ENCODE peak calls at places on chromosomes 6 and 20, in five cellular contexts. One of them, this sample, is unnamed.

GRCh38 chr6:26322645-26323482 is 42.1 kb upstream of the BTN3A2 start:
- DNase-seq in left ventricle myocardium inferior: no peak
- DNase-seq in CD4-positive, CD25-positive, alpha-beta regulatory T cell: peak; percentile 78
- DNase-seq in suprapubic skin: no peak
- DNase-seq in IMR-90: peak; percentile 96
- DNase-seq in this sample: peak; percentile 46

GRCh38 chr6:79536615-79536968 is 638 bp downstream of the LCA5 start:
- DNase-seq in left ventricle myocardium inferior: peak; percentile 55
- DNase-seq in CD4-positive, CD25-positive, alpha-beta regulatory T cell: no peak
- DNase-seq in suprapubic skin: no peak
- DNase-seq in IMR-90: peak; percentile 31
- DNase-seq in this sample: no peak

GRCh38 chr6:157229219-157229607 is 94.1 kb downstream of the TMEM242 start:
- DNase-seq in left ventricle myocardium inferior: no peak
- DNase-seq in CD4-positive, CD25-positive, alpha-beta regulatory T cell: no peak
- DNase-seq in suprapubic skin: peak; percentile 41
- DNase-seq in IMR-90: no peak
- DNase-seq in this sample: no peak

GRCh38 chr20:37524859-37525708 is 2.6 kb downstream of the BLCAP start:
- DNase-seq in left ventricle myocardium inferior: no peak
- DNase-seq in CD4-positive, CD25-positive, alpha-beta regulatory T cell: no peak
- DNase-seq in suprapubic skin: no peak
- DNase-seq in IMR-90: peak; percentile 21
- DNase-seq in this sample: no peak

GRCh38 chr6:136411453-136412354 is 122.1 kb upstream of the BCLAF1 start:
- DNase-seq in left ventricle myocardium inferior: no peak
- DNase-seq in CD4-positive, CD25-positive, alpha-beta regulatory T cell: no peak
- DNase-seq in suprapubic skin: no peak
- DNase-seq in IMR-90: no peak
- DNase-seq in this sample: no peak

GRCh38 chr6:106643061-106643460 is 13.7 kb downstream of the QRSL1 start:
- DNase-seq in left ventricle myocardium inferior: no peak
- DNase-seq in CD4-positive, CD25-positive, alpha-beta regulatory T cell: no peak
- DNase-seq in suprapubic skin: no peak
- DNase-seq in IMR-90: peak; percentile 69
- DNase-seq in this sample: no peak

GRCh38 chr20:32585011-32585518 is at the start of gene NOL4L:
- DNase-seq in left ventricle myocardium inferior: peak; percentile 27
- DNase-seq in CD4-positive, CD25-positive, alpha-beta regulatory T cell: peak; percentile 24
- DNase-seq in suprapubic skin: no peak
- DNase-seq in IMR-90: no peak
- DNase-seq in this sample: no peak

GRCh38 chr20:53579266-53579580 is 14.4 kb downstream of the ZNF217 start:
- DNase-seq in left ventricle myocardium inferior: no peak
- DNase-seq in CD4-positive, CD25-positive, alpha-beta regulatory T cell: no peak
- DNase-seq in suprapubic skin: no peak
- DNase-seq in IMR-90: no peak
- DNase-seq in this sample: no peak

GRCh38 chr6:169429001-169429400 is 175.4 kb upstream of the THBS2 start:
- DNase-seq in left ventricle myocardium inferior: no peak
- DNase-seq in CD4-positive, CD25-positive, alpha-beta regulatory T cell: no peak
- DNase-seq in suprapubic skin: no peak
- DNase-seq in IMR-90: no peak
- DNase-seq in this sample: no peak

GRCh38 chr6:72950114-72950860 is 275.0 kb downstream of the KHDC1L start:
- DNase-seq in left ventricle myocardium inferior: no peak
- DNase-seq in CD4-positive, CD25-positive, alpha-beta regulatory T cell: no peak
- DNase-seq in suprapubic skin: no peak
- DNase-seq in IMR-90: peak; percentile 89
- DNase-seq in this sample: peak; percentile 85

GRCh38 chr6:170035896-170036295 is 255.0 kb downstream of the DLL1 start:
- DNase-seq in left ventricle myocardium inferior: no peak
- DNase-seq in CD4-positive, CD25-positive, alpha-beta regulatory T cell: no peak
- DNase-seq in suprapubic skin: peak; percentile 45
- DNase-seq in IMR-90: no peak
- DNase-seq in this sample: no peak

DNA sequence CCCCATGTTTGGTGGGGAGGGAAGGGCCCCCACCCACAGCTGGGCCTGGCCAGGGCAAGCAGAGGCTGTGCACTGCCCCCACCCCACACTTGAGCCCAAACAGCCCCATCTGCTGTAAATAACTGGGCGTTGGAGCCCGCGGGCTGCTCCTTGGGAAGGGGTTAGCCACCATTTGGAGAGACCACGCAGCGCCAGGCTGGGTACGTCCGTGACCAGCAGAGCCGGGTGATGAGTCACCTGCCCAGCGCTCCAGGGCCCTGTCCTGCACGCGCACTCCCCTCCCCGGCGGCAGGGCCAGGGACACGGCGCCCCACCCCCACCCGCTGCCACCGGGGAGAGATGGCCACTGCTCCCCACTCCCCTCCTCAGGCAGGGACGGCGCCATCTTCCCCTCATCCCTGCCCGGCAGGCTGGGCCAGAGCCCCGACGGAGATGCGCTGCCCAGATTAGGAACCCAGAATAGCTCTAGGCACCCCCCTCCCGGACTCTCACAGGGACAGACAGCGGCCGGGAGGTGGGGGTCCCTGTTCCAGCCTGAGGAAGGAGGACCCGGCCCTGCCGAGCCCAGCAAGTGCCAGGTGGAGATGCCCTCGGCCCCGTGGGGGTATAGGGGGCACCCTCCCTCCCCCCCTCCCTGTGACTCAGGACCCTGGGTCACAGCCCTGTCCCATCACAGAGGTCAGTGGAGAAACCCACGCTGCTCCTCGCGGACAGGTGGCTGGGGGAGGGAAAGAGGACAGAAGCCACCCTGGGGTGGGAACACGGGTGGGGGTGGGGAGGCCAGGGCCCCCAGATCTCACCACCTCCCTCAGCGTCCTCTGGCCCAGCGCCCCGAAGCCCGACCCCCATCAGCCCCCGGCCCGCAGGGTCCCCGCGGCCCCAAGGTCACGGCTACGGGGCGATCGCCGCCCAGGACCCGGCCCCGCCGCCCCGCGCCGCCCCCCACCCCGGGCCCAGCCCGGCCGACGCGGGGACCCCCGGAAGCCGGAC is 642 bp downstream of the EEF1A2 start:
- DNase-seq in left ventricle myocardium inferior: peak; percentile 68
- DNase-seq in CD4-positive, CD25-positive, alpha-beta regulatory T cell: no peak
- DNase-seq in suprapubic skin: no peak
- DNase-seq in IMR-90: peak; percentile 36
- DNase-seq in this sample: no peak
- H3K4me3 ChIP-seq in left ventricle myocardium inferior: peak overlapping the region; percentile 77
- H3K4me3 ChIP-seq in CD4-positive, CD25-positive, alpha-beta regulatory T cell: no peak overlapping the region
- H3K4me3 ChIP-seq in suprapubic skin: peak overlapping the region; percentile 54
- H3K4me3 ChIP-seq in IMR-90: peak overlapping the region; percentile 17
- H3K4me3 ChIP-seq in this sample: peak overlapping the region; percentile 39

GRCh38 chr20:5746064-5746463 is 4.1 kb upstream of the SHLD1 start:
- DNase-seq in left ventricle myocardium inferior: no peak
- DNase-seq in CD4-positive, CD25-positive, alpha-beta regulatory T cell: no peak
- DNase-seq in suprapubic skin: no peak
- DNase-seq in IMR-90: no peak
- DNase-seq in this sample: no peak

GRCh38 chr20:5748246-5748645 is 2.0 kb upstream of the SHLD1 start:
- DNase-seq in left ventricle myocardium inferior: no peak
- DNase-seq in CD4-positive, CD25-positive, alpha-beta regulatory T cell: no peak
- DNase-seq in suprapubic skin: no peak
- DNase-seq in IMR-90: no peak
- DNase-seq in this sample: no peak

GRCh38 chr20:5749512-5750490 is at the start of gene SHLD1:
- DNase-seq in left ventricle myocardium inferior: peak; percentile 82
- DNase-seq in CD4-positive, CD25-positive, alpha-beta regulatory T cell: peak; percentile 83
- DNase-seq in suprapubic skin: peak; percentile 93
- DNase-seq in IMR-90: peak; percentile 88
- DNase-seq in this sample: peak; percentile 59

DNA sequence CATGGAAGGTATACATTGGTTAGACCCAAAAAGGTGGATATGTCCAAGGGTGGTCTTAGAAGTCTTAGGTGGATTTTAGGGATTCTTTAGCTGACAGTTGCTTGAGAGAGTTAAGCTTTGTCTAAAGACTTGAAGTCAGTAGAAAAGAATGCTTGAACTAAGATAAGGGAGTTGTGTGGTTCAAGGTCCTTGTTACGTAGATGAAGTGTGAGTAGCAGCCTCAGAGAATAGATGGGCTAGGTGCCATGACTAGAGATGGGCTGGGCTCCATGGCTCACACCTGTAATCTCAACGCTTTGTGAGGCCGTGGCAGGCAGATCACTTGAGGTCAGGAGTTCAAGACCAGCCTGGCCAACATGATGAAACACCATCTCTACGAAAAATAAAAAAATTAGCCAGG is 1.7 kb downstream of the SHLD1 start:
- DNase-seq in left ventricle myocardium inferior: no peak
- DNase-seq in CD4-positive, CD25-positive, alpha-beta regulatory T cell: no peak
- DNase-seq in suprapubic skin: no peak
- DNase-seq in IMR-90: no peak
- DNase-seq in this sample: no peak
- H3K4me3 ChIP-seq in left ventricle myocardium inferior: no peak overlapping the region
- H3K4me3 ChIP-seq in CD4-positive, CD25-positive, alpha-beta regulatory T cell: peak overlapping the region; percentile 18
- H3K4me3 ChIP-seq in suprapubic skin: no peak overlapping the region
- H3K4me3 ChIP-seq in IMR-90: no peak overlapping the region
- H3K4me3 ChIP-seq in this sample: no peak overlapping the region

GRCh38 chr6:30885999-30886896 is 1.9 kb downstream of the DDR1 start:
- DNase-seq in left ventricle myocardium inferior: peak; percentile 48
- DNase-seq in CD4-positive, CD25-positive, alpha-beta regulatory T cell: no peak
- DNase-seq in suprapubic skin: peak; percentile 88
- DNase-seq in IMR-90: peak; percentile 79
- DNase-seq in this sample: no peak
- H3K4me3 ChIP-seq in left ventricle myocardium inferior: peak overlapping the region; percentile 87
- H3K4me3 ChIP-seq in CD4-positive, CD25-positive, alpha-beta regulatory T cell: no peak overlapping the region
- H3K4me3 ChIP-seq in suprapubic skin: peak overlapping the region; percentile 82
- H3K4me3 ChIP-seq in IMR-90: peak overlapping the region; percentile 81
- H3K4me3 ChIP-seq in this sample: peak overlapping the region; percentile 75

DNA sequence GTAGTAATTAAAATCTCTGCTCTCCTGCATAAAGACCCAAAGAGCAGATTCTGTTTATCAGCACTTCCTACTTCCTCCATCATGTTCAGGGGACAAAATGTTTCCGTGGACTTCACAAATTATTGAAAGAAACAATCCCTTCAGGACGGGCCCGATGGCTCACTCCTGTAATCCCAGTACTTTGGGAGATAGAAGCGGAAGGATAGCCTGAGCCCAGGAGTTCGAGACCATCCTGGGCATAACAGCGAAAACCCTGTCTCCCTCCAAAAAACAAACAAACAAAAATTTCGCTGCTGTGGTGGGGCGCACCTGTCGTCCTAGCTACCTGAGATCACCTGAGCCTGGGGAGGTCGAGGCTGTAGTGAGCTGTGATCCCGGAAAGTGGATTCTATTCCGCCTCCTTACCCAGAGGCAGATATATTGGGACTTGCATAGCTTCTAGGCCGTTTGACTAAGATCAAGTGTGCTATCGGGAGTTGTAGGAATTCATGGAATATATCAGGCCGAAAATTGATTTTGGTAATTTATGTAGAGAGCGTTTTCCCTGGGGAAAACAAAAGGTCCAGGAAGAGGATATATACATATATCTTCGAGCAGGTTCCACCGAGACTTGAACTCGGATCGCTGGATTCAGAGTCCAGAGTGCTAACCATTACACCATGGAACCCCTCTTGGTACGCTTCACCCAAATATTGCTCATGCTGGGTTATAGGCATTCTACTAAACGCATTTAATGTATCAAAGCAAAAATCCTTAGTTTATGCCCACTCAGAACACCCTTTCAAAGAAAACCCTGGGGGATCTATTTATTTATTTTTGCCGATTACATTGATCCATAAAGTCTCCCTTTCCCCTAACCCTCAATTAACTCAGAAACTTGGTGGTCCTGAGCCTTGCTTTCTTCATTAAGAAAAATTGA is 74.5 kb upstream of the ZNF184 start:
- DNase-seq in left ventricle myocardium inferior: no peak
- DNase-seq in CD4-positive, CD25-positive, alpha-beta regulatory T cell: no peak
- DNase-seq in suprapubic skin: no peak
- DNase-seq in IMR-90: peak; percentile 68
- DNase-seq in this sample: no peak
- H3K4me3 ChIP-seq in left ventricle myocardium inferior: no peak overlapping the region
- H3K4me3 ChIP-seq in CD4-positive, CD25-positive, alpha-beta regulatory T cell: no peak overlapping the region
- H3K4me3 ChIP-seq in suprapubic skin: no peak overlapping the region
- H3K4me3 ChIP-seq in IMR-90: peak overlapping the region; percentile 30
- H3K4me3 ChIP-seq in this sample: peak overlapping the region; percentile 61

GRCh38 chr6:142265476-142265875 is 36.3 kb upstream of the ADGRG6 start:
- DNase-seq in left ventricle myocardium inferior: no peak
- DNase-seq in CD4-positive, CD25-positive, alpha-beta regulatory T cell: no peak
- DNase-seq in suprapubic skin: no peak
- DNase-seq in IMR-90: no peak
- DNase-seq in this sample: no peak

GRCh38 chr6:142266060-142266459 is 35.7 kb upstream of the ADGRG6 start:
- DNase-seq in left ventricle myocardium inferior: no peak
- DNase-seq in CD4-positive, CD25-positive, alpha-beta regulatory T cell: no peak
- DNase-seq in suprapubic skin: no peak
- DNase-seq in IMR-90: no peak
- DNase-seq in this sample: no peak

GRCh38 chr6:142258757-142259156 is 43.0 kb upstream of the ADGRG6 start:
- DNase-seq in left ventricle myocardium inferior: no peak
- DNase-seq in CD4-positive, CD25-positive, alpha-beta regulatory T cell: no peak
- DNase-seq in suprapubic skin: no peak
- DNase-seq in IMR-90: no peak
- DNase-seq in this sample: no peak

GRCh38 chr6:142260748-142261147 is 41.1 kb upstream of the ADGRG6 start:
- DNase-seq in left ventricle myocardium inferior: no peak
- DNase-seq in CD4-positive, CD25-positive, alpha-beta regulatory T cell: no peak
- DNase-seq in suprapubic skin: no peak
- DNase-seq in IMR-90: no peak
- DNase-seq in this sample: no peak

DNA sequence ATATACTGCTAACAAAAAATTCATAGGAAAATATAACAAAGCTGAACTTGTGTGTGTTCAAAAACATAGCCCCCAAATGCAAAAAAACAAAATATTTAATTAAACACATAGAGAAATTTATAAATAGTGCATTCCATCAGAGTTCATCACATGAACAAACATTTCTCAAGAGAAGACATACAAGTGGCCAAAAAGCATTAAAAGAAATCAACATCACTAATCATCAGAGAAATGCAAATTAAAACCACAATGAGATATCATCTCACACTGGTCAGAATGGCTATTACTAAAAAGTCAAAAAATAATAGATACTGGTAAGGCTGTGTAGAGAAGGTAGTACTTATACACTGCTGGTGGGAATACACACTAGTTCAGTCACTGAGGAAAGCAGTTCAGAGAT is 39.6 kb upstream of the ADGRG6 start:
- DNase-seq in left ventricle myocardium inferior: no peak
- DNase-seq in CD4-positive, CD25-positive, alpha-beta regulatory T cell: no peak
- DNase-seq in suprapubic skin: no peak
- DNase-seq in IMR-90: no peak
- DNase-seq in this sample: no peak
- H3K4me3 ChIP-seq in left ventricle myocardium inferior: no peak overlapping the region
- H3K4me3 ChIP-seq in CD4-positive, CD25-positive, alpha-beta regulatory T cell: no peak overlapping the region
- H3K4me3 ChIP-seq in suprapubic skin: no peak overlapping the region
- H3K4me3 ChIP-seq in IMR-90: no peak overlapping the region
- H3K4me3 ChIP-seq in this sample: no peak overlapping the region

GRCh38 chr6:137745321-137745720 is 121.7 kb upstream of the TNFAIP3 start:
- DNase-seq in left ventricle myocardium inferior: no peak
- DNase-seq in CD4-positive, CD25-positive, alpha-beta regulatory T cell: no peak
- DNase-seq in suprapubic skin: no peak
- DNase-seq in IMR-90: no peak
- DNase-seq in this sample: no peak
- H3K4me3 ChIP-seq in left ventricle myocardium inferior: no peak overlapping the region
- H3K4me3 ChIP-seq in CD4-positive, CD25-positive, alpha-beta regulatory T cell: no peak overlapping the region
- H3K4me3 ChIP-seq in suprapubic skin: no peak overlapping the region
- H3K4me3 ChIP-seq in IMR-90: no peak overlapping the region
- H3K4me3 ChIP-seq in this sample: no peak overlapping the region

GRCh38 chr6:88611721-88612120 is 351.7 kb downstream of the RNGTT start:
- DNase-seq in left ventricle myocardium inferior: no peak
- DNase-seq in CD4-positive, CD25-positive, alpha-beta regulatory T cell: no peak
- DNase-seq in suprapubic skin: no peak
- DNase-seq in IMR-90: no peak
- DNase-seq in this sample: no peak
- H3K4me3 ChIP-seq in left ventricle myocardium inferior: no peak overlapping the region
- H3K4me3 ChIP-seq in CD4-positive, CD25-positive, alpha-beta regulatory T cell: no peak overlapping the region
- H3K4me3 ChIP-seq in suprapubic skin: no peak overlapping the region
- H3K4me3 ChIP-seq in IMR-90: no peak overlapping the region
- H3K4me3 ChIP-seq in this sample: no peak overlapping the region